ENCODE peak calls at places on chromosomes 5 and 9, in nine cellular contexts. T is gastroesophageal sphincter; H is naive thymus-derived CD8-positive, alpha-beta T cell; K is right lobe of liver; O is activated naive CD8-positive, alpha-beta T cell treated with anti-CD3 and anti-CD28 coated beads, Interleukin-2, amount 10 ng/mL, durations not matched to agents 7 days and 5 days; I is psoas muscle; E is stimulated activated effector memory CD8-positive, alpha-beta T cell treated with anti-CD3 and anti-CD28 coated beads, Interleukin-12 subunit alpha, Interleukin-12 subunit beta, amount 100 ng/mL, for 72 hours; P is pancreas; W is left ventricle myocardium superior. R is an unnamed sample.

GRCh38 chr9:93081081-93081529 is 14.9 kb upstream of the CARD19 start:
- ATAC-seq in T (no peak), H (no peak), K (no peak), O (no peak), I (no peak), E (no peak), P (no peak), W (no peak), R (no peak)

GRCh38 chr5:156471893-156472292 is 144.9 kb downstream of the SGCD start:
- ATAC-seq in T (no peak), H (no peak), K (no peak), O (no peak), I (no peak), E (no peak), P (no peak), W (no peak), R (no peak)

GRCh38 chr9:83588256-83588655 is 34.7 kb upstream of the IDNK start:
- ATAC-seq in T (no peak), H (no peak), K (no peak), O (no peak), I (no peak), E (peak), P (no peak), W (no peak), R (no peak)

GRCh38 chr5:132506094-132506692 is 15.6 kb upstream of the IRF1 start:
- ATAC-seq in T (peak), H (peak), K (peak), O (peak), I (peak), E (peak), P (peak), W (peak), R (peak)

GRCh38 chr9:130073373-130073772 is 19.7 kb downstream of the GPR107 start:
- ATAC-seq in T (no peak), H (no peak), K (peak), O (no peak), I (no peak), E (no peak), P (peak), W (peak), R (no peak)

GRCh38 chr5:150034677-150035076 is 34.1 kb downstream of the HMGXB3 start:
- ATAC-seq in T (peak), H (no peak), K (no peak), O (no peak), I (no peak), E (no peak), P (peak), W (peak), R (no peak)

GRCh38 chr5:154712518-154713437 is 42.4 kb upstream of the LARP1 start:
- ATAC-seq in T (no peak), H (no peak), K (peak), O (no peak), I (no peak), E (peak), P (peak), W (peak), R (no peak)

GRCh38 chr9:109816490-109816889 is 36.5 kb downstream of the PALM2AKAP2 start:
- ATAC-seq in T (peak), H (no peak), K (peak), O (no peak), I (peak), E (no peak), P (peak), W (peak), R (no peak)

GRCh38 chr5:168951764-168952163 is 349.2 kb downstream of the SLIT3 start:
- ATAC-seq in T (no peak), H (no peak), K (no peak), O (no peak), I (no peak), E (no peak), P (no peak), W (no peak), R (no peak)

GRCh38 chr9:124040935-124041816 is 29.6 kb downstream of the LHX2 start:
- ATAC-seq in T (peak), H (peak), K (peak), O (peak), I (peak), E (peak), P (peak), W (peak), R (no peak)

GRCh38 chr5:72604111-72604792 is 97.0 kb upstream of the ZNF366 start:
- ATAC-seq in T (peak), H (no peak), K (peak), O (no peak), I (no peak), E (no peak), P (no peak), W (peak), R (no peak)

GRCh38 chr5:54273715-54274114 is 36.7 kb downstream of the ARL15 start:
- ATAC-seq in T (no peak), H (no peak), K (no peak), O (no peak), I (no peak), E (no peak), P (no peak), W (no peak), R (no peak)

GRCh38 chr9:111356567-111357244 is 26.7 kb upstream of the OR2K2 start:
- ATAC-seq in T (no peak), H (no peak), K (no peak), O (no peak), I (peak), E (peak), P (peak), W (peak), R (peak)

GRCh38 chr5:54440456-54440893 is 15.0 kb upstream of the HSPB3 start:
- ATAC-seq in T (no peak), H (peak), K (no peak), O (peak), I (no peak), E (no peak), P (peak), W (no peak), R (peak)

GRCh38 chr5:157596449-157596848 is 20.9 kb upstream of the ADAM19 start:
- ATAC-seq in T (no peak), H (peak), K (no peak), O (peak), I (no peak), E (peak), P (peak), W (peak), R (peak)

GRCh38 chr5:139636207-139636792 is 11.8 kb upstream of the CXXC5 start:
- ATAC-seq in T (no peak), H (peak), K (no peak), O (peak), I (no peak), E (peak), P (no peak), W (no peak), R (peak)

GRCh38 chr5:62690421-62690820 is 111.8 kb downstream of the LRRC70 start:
- ATAC-seq in T (no peak), H (no peak), K (peak), O (no peak), I (no peak), E (no peak), P (no peak), W (no peak), R (no peak)

GRCh38 chr5:14569948-14570691 is 11.5 kb upstream of the OTULINL start:
- ATAC-seq in T (no peak), H (no peak), K (no peak), O (no peak), I (no peak), E (no peak), P (no peak), W (no peak), R (no peak)

GRCh38 chr5:93805616-93806393 is 64.4 kb upstream of the POU5F2 start:
- ATAC-seq in T (no peak), H (no peak), K (no peak), O (no peak), I (no peak), E (no peak), P (no peak), W (no peak), R (no peak)

GRCh38 chr5:147935032-147935431 is 28.7 kb upstream of the C5orf46 start:
- ATAC-seq in T (no peak), H (no peak), K (peak), O (no peak), I (no peak), E (no peak), P (peak), W (peak), R (no peak)

GRCh38 chr9:87793292-87793691 is 67.4 kb downstream of the CTSL start:
- ATAC-seq in T (peak), H (no peak), K (peak), O (no peak), I (no peak), E (peak), P (peak), W (peak), R (peak)

GRCh38 chr5:138316355-138316754 is 15.2 kb downstream of the CDC25C start:
- ATAC-seq in T (no peak), H (no peak), K (no peak), O (no peak), I (no peak), E (no peak), P (no peak), W (no peak), R (no peak)

GRCh38 chr5:52709171-52709925 is 78.4 kb upstream of the ITGA1 start:
- ATAC-seq in T (no peak), H (no peak), K (peak), O (peak), I (no peak), E (peak), P (peak), W (peak), R (no peak)

GRCh38 chr9:129422032-129422842 is 198.7 kb downstream of the C9orf50 start:
- ATAC-seq in T (no peak), H (peak), K (no peak), O (peak), I (no peak), E (no peak), P (peak), W (no peak), R (no peak)